ENCODE peak calls at places on chromosomes 16 and 17, in four cellular contexts. D is caudate nucleus, K is heart right ventricle, T is prostate gland. O is an unnamed sample.

GRCh38 chr17:34386925-34387550 is 24.0 kb upstream of the CCL1 start:
- DNase-seq in D (no peak), K (no peak), T (no peak), O (no peak)

GRCh38 chr16:74650966-74651567 is 15.6 kb downstream of the RFWD3 start:
- DNase-seq in D (no peak), K (no peak), T (no peak), O (no peak)

GRCh38 chr17:77786740-77787505 is 171.6 kb upstream of the TNRC6C start:
- DNase-seq in D (no peak), K (no peak), T (no peak), O (no peak)

GRCh38 chr17:50533720-50534148 is 1.2 kb downstream of the EPN3 start:
- DNase-seq in D (no peak), K (peak), T (peak), O (no peak)

GRCh38 chr17:7133424-7133823 is 18.8 kb upstream of the ASGR2 start:
- DNase-seq in D (no peak), K (peak), T (no peak), O (no peak)

GRCh38 chr17:57630736-57631135 is 114.4 kb downstream of the CCDC182 start:
- DNase-seq in D (no peak), K (no peak), T (no peak), O (no peak)

GRCh38 chr16:4158143-4159093 is 42.2 kb upstream of the ADCY9 start:
- DNase-seq in D (no peak), K (no peak), T (no peak), O (no peak)

GRCh38 chr16:66298571-66299120 is 67.8 kb upstream of the CDH5 start:
- DNase-seq in D (no peak), K (no peak), T (no peak), O (no peak)

GRCh38 chr17:51046527-51047384 is 73.9 kb downstream of the SPAG9 start:
- DNase-seq in D (peak), K (peak), T (peak), O (no peak)

GRCh38 chr17:14318906-14319205 is 18.0 kb downstream of the HS3ST3B1 start:
- DNase-seq in D (no peak), K (no peak), T (no peak), O (no peak)

GRCh38 chr16:5215911-5216310 is 118.3 kb upstream of the EEF2KMT start:
- DNase-seq in D (no peak), K (no peak), T (no peak), O (no peak)

GRCh38 chr16:50819706-50820105 is 77.8 kb downstream of the CYLD start:
- DNase-seq in D (no peak), K (no peak), T (no peak), O (no peak)

GRCh38 chr17:49190932-49191331 is 19.4 kb downstream of the GNGT2 start:
- DNase-seq in D (no peak), K (no peak), T (no peak), O (no peak)

GRCh38 chr16:29818082-29818481 is 2.1 kb downstream of the PAGR1 start:
- DNase-seq in D (no peak), K (no peak), T (no peak), O (no peak)

GRCh38 chr17:80969030-80969673 is 22.5 kb upstream of the CHMP6 start:
- DNase-seq in D (no peak), K (no peak), T (no peak), O (no peak)
- H3K27ac ChIP-seq in D (peak), K (peak), T (no peak), O (no peak)

DNA sequence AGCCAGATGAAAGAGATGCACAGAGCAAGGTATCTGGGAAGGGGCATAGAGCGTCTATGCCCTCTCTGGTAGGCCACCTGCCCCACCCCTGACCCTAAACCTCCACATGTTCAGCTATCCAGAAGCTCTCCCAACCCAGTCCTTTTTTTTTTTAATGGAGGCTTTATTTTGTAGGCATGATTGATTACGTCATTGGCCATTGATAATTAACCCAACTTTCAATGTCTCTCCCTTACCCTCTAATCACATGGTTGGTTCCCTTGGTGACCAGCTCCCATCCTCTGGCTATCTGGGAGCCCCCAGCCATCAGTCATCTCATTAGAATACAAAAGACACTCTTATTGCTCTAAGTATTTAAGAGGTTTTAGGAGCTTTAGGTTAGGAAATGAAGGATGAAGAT is 14.3 kb upstream of the CES5A start:
- DNase-seq in D (no peak), K (no peak), T (no peak), O (no peak)
- H3K27ac ChIP-seq in D (no peak), K (no peak), T (no peak), O (no peak)

GRCh38 chr17:44908761-44909326 is 6.5 kb downstream of the GFAP start:
- DNase-seq in D (no peak), K (no peak), T (no peak), O (no peak)
- H3K27ac ChIP-seq in D (no peak), K (no peak), T (no peak), O (peak)

DNA sequence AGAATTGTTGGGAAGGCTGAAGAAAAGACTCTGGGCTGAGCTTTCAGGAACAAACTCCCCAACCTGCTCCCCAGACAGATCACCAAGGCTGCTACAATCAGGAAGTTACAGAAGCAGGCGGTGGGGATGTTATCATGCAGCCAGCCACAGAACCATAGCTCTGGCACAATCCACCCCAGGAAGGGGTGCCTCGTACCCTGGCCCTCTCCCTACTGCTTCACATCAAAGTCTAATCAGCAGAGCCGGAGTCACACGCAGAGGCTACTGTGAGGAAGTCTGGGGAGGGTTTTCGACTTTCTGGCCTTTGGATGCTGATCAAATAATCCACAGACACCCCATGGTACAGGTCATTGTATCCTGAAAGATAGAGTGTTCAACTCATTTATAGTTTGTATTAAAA is 86.9 kb downstream of the NTN1 start:
- DNase-seq in D (no peak), K (no peak), T (no peak), O (no peak)
- H3K27ac ChIP-seq in D (no peak), K (no peak), T (no peak), O (no peak)

GRCh38 chr17:37702605-37703004 is 42.3 kb downstream of the HNF1B start:
- DNase-seq in D (no peak), K (no peak), T (no peak), O (no peak)
- H3K27ac ChIP-seq in D (no peak), K (no peak), T (no peak), O (peak)

DNA sequence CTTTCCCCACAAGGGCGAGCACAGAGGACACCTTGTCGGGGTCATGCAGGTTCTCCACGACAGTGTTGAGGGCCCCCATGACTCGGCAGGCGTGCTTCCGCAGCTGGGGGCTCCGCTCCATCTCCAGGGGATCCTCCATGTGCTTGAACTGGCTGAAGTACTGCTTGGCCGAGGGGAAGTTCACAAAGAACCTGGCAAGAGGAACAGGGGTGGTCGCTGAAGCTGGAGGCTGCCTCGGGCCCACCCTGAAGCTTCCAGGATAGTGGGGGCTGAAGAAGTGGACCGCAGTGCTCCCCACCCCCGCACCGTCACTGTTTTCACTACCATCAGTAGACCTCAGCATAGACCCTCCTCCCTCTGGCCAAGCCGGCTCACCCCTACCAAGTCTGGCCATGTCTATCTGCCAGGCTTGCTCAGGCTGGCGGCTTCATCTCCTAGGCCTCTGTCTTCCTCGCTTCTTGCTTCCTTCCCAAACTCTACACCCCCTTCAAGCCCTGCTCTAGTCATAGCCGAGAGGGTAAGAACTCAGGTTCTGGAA is 5.9 kb downstream of the CYGB start:
- DNase-seq in D (no peak), K (no peak), T (no peak), O (no peak)
- H3K27ac ChIP-seq in D (no peak), K (peak), T (peak), O (peak)

GRCh38 chr17:1644493-1645206 is 882 bp downstream of the SCARF1 start:
- DNase-seq in D (no peak), K (peak), T (no peak), O (no peak)
- H3K27ac ChIP-seq in D (peak), K (peak), T (peak), O (no peak)